ENCODE peak calls at places on chromosomes 5 and 9, in ten cellular contexts. N is IMR-90; J is heart right ventricle; S is Panc1; C is CD8-positive, alpha-beta memory T cell; H is psoas muscle; F is fibroblast of lung; E is A549; B is kidney; G is naive thymus-derived CD4-positive, alpha-beta T cell. L is an unnamed sample. For H3K4me1, the result is how much of the 10 kb centered on the place peaks cover.

GRCh38 chr5:83891261-83891660 is 170.6 kb upstream of the HAPLN1 start:
- DNase-seq in N (peak), J (no peak), S (no peak), C (no peak), H (no peak), F (peak), E (no peak), B (no peak), G (no peak), L (no peak)

GRCh38 chr5:63145167-63145566 is 566.5 kb downstream of the LRRC70 start:
- DNase-seq in N (no peak), J (peak), S (no peak), C (no peak), H (peak), F (no peak), E (no peak), B (no peak), G (no peak), L (no peak)

GRCh38 chr5:152332696-152333095 is 72.4 kb downstream of the NMUR2 start:
- DNase-seq in N (no peak), J (no peak), S (no peak), C (no peak), H (no peak), F (no peak), E (no peak), B (no peak), G (no peak), L (no peak)

GRCh38 chr9:97714435-97714834 is 17.3 kb upstream of the XPA start:
- DNase-seq in N (peak), J (no peak), S (no peak), C (no peak), H (no peak), F (peak), E (no peak), B (no peak), G (no peak), L (no peak)

GRCh38 chr5:28523887-28524637 is 1485.7 kb upstream of the CDH9 start:
- DNase-seq in N (peak), J (no peak), S (peak), C (no peak), H (no peak), F (peak), E (no peak), B (no peak), G (no peak), L (no peak)

GRCh38 chr9:93910598-93910997 is 44.6 kb downstream of the BARX1 start:
- DNase-seq in N (no peak), J (no peak), S (no peak), C (no peak), H (no peak), F (no peak), E (no peak), B (no peak), G (no peak), L (no peak)

GRCh38 chr5:73450041-73450598 is 1.5 kb upstream of the FOXD1 start:
- DNase-seq in N (no peak), J (no peak), S (no peak), C (no peak), H (no peak), F (peak), E (no peak), B (no peak), G (no peak), L (no peak)

GRCh38 chr9:131393622-131394463 is at the start of gene PRRC2B:
- DNase-seq in N (peak), J (peak), S (no peak), C (peak), H (peak), F (peak), E (peak), B (peak), G (peak), L (no peak)

GRCh38 chr5:91474201-91474600 is 91.1 kb upstream of the ARRDC3 start:
- DNase-seq in N (no peak), J (no peak), S (no peak), C (no peak), H (no peak), F (peak), E (no peak), B (no peak), G (no peak), L (no peak)

GRCh38 chr5:1376921-1377320 is 32.0 kb upstream of the CLPTM1L start:
- DNase-seq in N (no peak), J (no peak), S (no peak), C (no peak), H (no peak), F (no peak), E (no peak), B (peak), G (no peak), L (no peak)

GRCh38 chr9:81092057-81092456 is 597.3 kb downstream of the TLE1 start:
- DNase-seq in N (peak), J (no peak), S (no peak), C (no peak), H (no peak), F (peak), E (no peak), B (no peak), G (no peak), L (no peak)

GRCh38 chr5:34491251-34491620 is 164.9 kb upstream of the RAI14 start:
- DNase-seq in N (peak), J (no peak), S (no peak), C (no peak), H (no peak), F (no peak), E (no peak), B (no peak), G (no peak), L (no peak)

GRCh38 chr9:75812139-75812538 is 78.3 kb upstream of the PCSK5 start:
- DNase-seq in N (no peak), J (no peak), S (no peak), C (no peak), H (no peak), F (no peak), E (no peak), B (no peak), G (no peak), L (no peak)

GRCh38 chr9:27602107-27602836 is 29.0 kb upstream of the C9orf72 start:
- DNase-seq in N (no peak), J (no peak), S (no peak), C (no peak), H (no peak), F (no peak), E (no peak), B (no peak), G (no peak), L (no peak)

GRCh38 chr5:84301535-84301934 is 83.1 kb downstream of the EDIL3 start:
- DNase-seq in N (peak), J (no peak), S (no peak), C (no peak), H (no peak), F (peak), E (no peak), B (no peak), G (no peak), L (no peak)

GRCh38 chr9:137554349-137554748 is 2.7 kb downstream of the MRPL41 start:
- DNase-seq in N (no peak), J (no peak), S (no peak), C (no peak), H (no peak), F (no peak), E (no peak), B (no peak), G (no peak), L (no peak)

GRCh38 chr5:36363101-36363500 is 61.4 kb upstream of the RANBP3L start:
- DNase-seq in N (peak), J (no peak), S (no peak), C (no peak), H (no peak), F (peak), E (peak), B (no peak), G (no peak), L (peak)

GRCh38 chr5:61344187-61344944 is 12.3 kb downstream of the ZSWIM6 start:
- DNase-seq in N (peak), J (peak), S (no peak), C (no peak), H (peak), F (peak), E (no peak), B (peak), G (no peak), L (no peak)

GRCh38 chr9:84615574-84615973 is 54.0 kb upstream of the NTRK2 start:
- DNase-seq in N (no peak), J (no peak), S (no peak), C (no peak), H (no peak), F (no peak), E (no peak), B (no peak), G (no peak), L (no peak)

GRCh38 chr9:92716557-92716956 is 46.6 kb upstream of the IPPK start:
- DNase-seq in N (peak), J (peak), S (peak), C (peak), H (peak), F (peak), E (peak), B (peak), G (peak), L (peak)

GRCh38 chr5:123176224-123176937 is 87.3 kb downstream of the PRDM6 start:
- DNase-seq in N (peak), J (no peak), S (no peak), C (no peak), H (no peak), F (peak), E (no peak), B (no peak), G (no peak), L (no peak)

GRCh38 chr9:696332-697090 is 145.0 kb upstream of the DMRT1 start:
- DNase-seq in N (peak), J (no peak), S (no peak), C (no peak), H (no peak), F (peak), E (peak), B (no peak), G (no peak), L (no peak)

DNA sequence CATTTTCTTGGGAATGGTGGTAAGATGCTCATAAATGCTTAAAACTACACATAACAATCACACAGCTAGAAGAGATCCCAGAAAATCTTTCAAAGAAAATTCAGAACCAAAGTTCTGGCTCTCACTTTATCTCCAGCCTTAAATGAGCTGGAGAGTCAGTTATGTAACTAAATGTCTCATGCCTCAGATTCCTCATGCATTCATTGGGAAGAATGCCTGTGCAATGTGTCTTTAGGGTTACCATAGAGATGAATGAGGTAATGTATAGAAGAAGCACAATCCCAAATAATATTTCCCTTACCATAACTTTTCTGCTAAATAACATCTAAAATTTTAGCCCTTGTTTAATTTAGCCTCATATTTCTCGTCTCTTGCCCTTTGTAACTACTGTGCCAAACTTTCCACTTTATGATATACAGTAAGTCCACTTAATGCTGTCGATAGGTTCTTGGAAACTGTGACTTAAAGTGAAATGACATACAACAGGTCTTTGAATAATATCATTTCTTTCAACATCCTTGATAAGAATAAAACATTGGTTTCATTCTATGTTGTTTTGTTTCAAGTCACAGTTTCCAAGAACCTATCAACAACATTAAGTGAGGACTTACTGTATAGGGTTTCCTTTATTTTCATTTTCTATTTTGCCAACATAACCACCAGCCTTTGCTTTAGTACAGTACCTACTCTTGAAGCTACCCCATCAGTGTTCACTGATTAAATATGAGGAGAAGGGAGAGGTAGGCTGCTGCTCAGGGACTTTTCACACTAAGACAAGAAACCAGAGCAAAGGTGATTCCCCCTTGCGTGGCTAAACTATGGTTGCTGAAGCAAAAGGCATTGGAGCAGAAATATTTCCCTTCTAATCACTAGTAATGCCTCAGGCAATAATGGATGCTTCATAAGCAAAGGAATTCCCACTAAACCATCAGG is 295.7 kb upstream of the PTGER4 start:
- DNase-seq in N (peak), J (no peak), S (no peak), C (no peak), H (no peak), F (peak), E (no peak), B (no peak), G (no peak), L (no peak)
- H3K4me1 ChIP-seq in N (under half), J (under half), S (under half), C (under half), H (under half), F (under half), E (under half), B (under half), G (under half), L (under half)

GRCh38 chr5:65081071-65081470 is 312.3 kb downstream of the CWC27 start:
- DNase-seq in N (no peak), J (no peak), S (no peak), C (no peak), H (no peak), F (no peak), E (no peak), B (no peak), G (no peak), L (no peak)

GRCh38 chr5:65077653-65078052 is 308.9 kb downstream of the CWC27 start:
- DNase-seq in N (no peak), J (no peak), S (no peak), C (no peak), H (no peak), F (no peak), E (no peak), B (no peak), G (no peak), L (no peak)

GRCh38 chr5:65075623-65076250 is 307.0 kb downstream of the CWC27 start:
- DNase-seq in N (no peak), J (no peak), S (no peak), C (no peak), H (no peak), F (no peak), E (no peak), B (no peak), G (no peak), L (no peak)

GRCh38 chr5:65076251-65076869 is 307.6 kb downstream of the CWC27 start:
- DNase-seq in N (peak), J (no peak), S (no peak), C (peak), H (peak), F (peak), E (peak), B (no peak), G (peak), L (peak)

GRCh38 chr5:65078331-65078730 is 309.6 kb downstream of the CWC27 start:
- DNase-seq in N (no peak), J (no peak), S (no peak), C (no peak), H (no peak), F (no peak), E (no peak), B (no peak), G (no peak), L (no peak)
- H3K4me3 ChIP-seq in N (no peak), J (no peak), S (no peak), C (no peak), H (no peak), F (no peak), E (no peak), B (no peak), G (no peak), L (no peak)

GRCh38 chr5:95931118-95931833 is 30.4 kb downstream of the ELL2 start:
- DNase-seq in N (no peak), J (no peak), S (no peak), C (no peak), H (no peak), F (no peak), E (no peak), B (no peak), G (no peak), L (no peak)

GRCh38 chr5:95935553-95936100 is 26.0 kb downstream of the ELL2 start:
- DNase-seq in N (peak), J (no peak), S (no peak), C (no peak), H (no peak), F (no peak), E (no peak), B (no peak), G (no peak), L (no peak)

GRCh38 chr5:95932941-95933340 is 28.7 kb downstream of the ELL2 start:
- DNase-seq in N (no peak), J (no peak), S (no peak), C (no peak), H (no peak), F (no peak), E (no peak), B (no peak), G (no peak), L (no peak)

GRCh38 chr5:95936812-95937397 is 24.7 kb downstream of the ELL2 start:
- DNase-seq in N (no peak), J (no peak), S (no peak), C (no peak), H (no peak), F (no peak), E (no peak), B (no peak), G (no peak), L (no peak)

GRCh38 chr5:95934207-95934804 is 27.3 kb downstream of the ELL2 start:
- DNase-seq in N (no peak), J (no peak), S (no peak), C (no peak), H (no peak), F (no peak), E (no peak), B (no peak), G (no peak), L (no peak)
- H3K4me1 ChIP-seq in N (under half), J (under half), S (under half), C (under half), H (under half), F (under half), E (under half), B (under half), G (under half), L (under half)

GRCh38 chr5:80189201-80189600 is 66.6 kb downstream of the SERINC5 start:
- DNase-seq in N (no peak), J (no peak), S (no peak), C (no peak), H (no peak), F (no peak), E (no peak), B (no peak), G (no peak), L (no peak)
- H3K4me3 ChIP-seq in N (no peak), J (no peak), S (no peak), C (peak), H (no peak), F (no peak), E (no peak), B (no peak), G (peak), L (no peak)

GRCh38 chr5:175653763-175654162 is 4.1 kb upstream of the HRH2 start:
- DNase-seq in N (no peak), J (no peak), S (no peak), C (no peak), H (no peak), F (no peak), E (no peak), B (no peak), G (no peak), L (no peak)

GRCh38 chr5:175655411-175655810 is 2.5 kb upstream of the HRH2 start:
- DNase-seq in N (no peak), J (no peak), S (no peak), C (no peak), H (no peak), F (no peak), E (no peak), B (no peak), G (no peak), L (no peak)

GRCh38 chr5:175654807-175655206 is 3.1 kb upstream of the HRH2 start:
- DNase-seq in N (no peak), J (no peak), S (no peak), C (no peak), H (no peak), F (no peak), E (no peak), B (no peak), G (no peak), L (no peak)

GRCh38 chr5:175654346-175654745 is 3.5 kb upstream of the HRH2 start:
- DNase-seq in N (no peak), J (no peak), S (no peak), C (no peak), H (no peak), F (no peak), E (no peak), B (no peak), G (no peak), L (no peak)

GRCh38 chr5:175652741-175653663 is 4.9 kb upstream of the HRH2 start:
- DNase-seq in N (no peak), J (no peak), S (no peak), C (peak), H (no peak), F (no peak), E (no peak), B (no peak), G (peak), L (no peak)
- H3K4me1 ChIP-seq in N (under half), J (under half), S (under half), C (half or more), H (under half), F (under half), E (under half), B (under half), G (half or more), L (under half)

GRCh38 chr5:169656125-169656990 is 19.3 kb downstream of the DOCK2 start:
- DNase-seq in N (peak), J (peak), S (no peak), C (no peak), H (no peak), F (no peak), E (no peak), B (no peak), G (no peak), L (no peak)
- H3K4me3 ChIP-seq in N (no peak), J (no peak), S (no peak), C (peak), H (no peak), F (no peak), E (no peak), B (no peak), G (no peak), L (no peak)

GRCh38 chr9:34496149-34496712 is 26.6 kb downstream of the ENHO start:
- DNase-seq in N (no peak), J (no peak), S (no peak), C (no peak), H (no peak), F (no peak), E (no peak), B (no peak), G (no peak), L (no peak)

GRCh38 chr9:34500623-34501267 is 22.0 kb downstream of the ENHO start:
- DNase-seq in N (peak), J (peak), S (peak), C (peak), H (peak), F (peak), E (peak), B (no peak), G (peak), L (no peak)

GRCh38 chr9:34499101-34499500 is 23.7 kb downstream of the ENHO start:
- DNase-seq in N (no peak), J (no peak), S (no peak), C (no peak), H (no peak), F (no peak), E (no peak), B (no peak), G (no peak), L (no peak)

GRCh38 chr9:34501372-34501771 is 21.4 kb downstream of the ENHO start:
- DNase-seq in N (no peak), J (no peak), S (no peak), C (no peak), H (no peak), F (no peak), E (no peak), B (no peak), G (no peak), L (no peak)

GRCh38 chr9:34498511-34498910 is 24.3 kb downstream of the ENHO start:
- DNase-seq in N (no peak), J (no peak), S (no peak), C (no peak), H (no peak), F (no peak), E (no peak), B (no peak), G (no peak), L (no peak)
- H3K4me1 ChIP-seq in N (under half), J (under half), S (under half), C (under half), H (under half), F (under half), E (under half), B (under half), G (under half), L (under half)

GRCh38 chr5:78640622-78641021 is 8.0 kb downstream of the LHFPL2 start:
- DNase-seq in N (peak), J (no peak), S (no peak), C (no peak), H (no peak), F (no peak), E (peak), B (no peak), G (no peak), L (no peak)
- H3K4me3 ChIP-seq in N (no peak), J (no peak), S (no peak), C (no peak), H (no peak), F (no peak), E (no peak), B (no peak), G (no peak), L (no peak)

GRCh38 chr9:77587851-77588250 is 60.3 kb downstream of the GNA14 start:
- DNase-seq in N (no peak), J (no peak), S (no peak), C (no peak), H (no peak), F (no peak), E (no peak), B (no peak), G (no peak), L (no peak)
- H3K4me1 ChIP-seq in N (under half), J (under half), S (under half), C (under half), H (under half), F (under half), E (under half), B (under half), G (under half), L (under half)

L was measured in iPS DF 6.9.